ENCODE peak calls at places on chromosomes 2 and 18, in eight cellular contexts. T is tibial artery, W is kidney, E is IMR-90, Y is fibroblast of lung, K is aorta, Z is adipocyte, N is H7. I is an unnamed sample.
A peak's percentile ranks its signal among the peaks of the same experiment; 100 is the strongest.

GRCh38 chr2:5453648-5454390 is 238.4 kb upstream of the SOX11 start:
- DNase-seq in T (no peak), W (no peak), E (peak; percentile 31), Y (peak; percentile 90), K (no peak), Z (no peak), N (no peak), I (no peak)

GRCh38 chr2:162403884-162404283 is 60.0 kb downstream of the GCA start:
- DNase-seq in T (no peak), W (no peak), E (peak; percentile 17), Y (peak; percentile 73), K (no peak), Z (peak; percentile 1), N (no peak), I (no peak)

GRCh38 chr2:149744845-149745244 is 157.3 kb upstream of the MMADHC start:
- DNase-seq in T (no peak), W (no peak), E (peak; percentile 78), Y (peak; percentile 70), K (no peak), Z (peak; percentile 74), N (no peak), I (no peak)

GRCh38 chr2:182784777-182785176 is 68.7 kb downstream of the DNAJC10 start:
- DNase-seq in T (no peak), W (no peak), E (peak; percentile 60), Y (peak; percentile 49), K (no peak), Z (peak; percentile 73), N (peak; percentile 4), I (no peak)

GRCh38 chr2:25714740-25715139 is 41.4 kb upstream of the DTNB start:
- DNase-seq in T (no peak), W (no peak), E (peak; percentile 16), Y (no peak), K (no peak), Z (peak; percentile 22), N (no peak), I (no peak)

GRCh38 chr2:130319536-130319935 is 23.2 kb upstream of the IMP4 start:
- DNase-seq in T (no peak), W (no peak), E (no peak), Y (peak; percentile 9), K (no peak), Z (no peak), N (no peak), I (no peak)

GRCh38 chr18:60322591-60322990 is 50.0 kb downstream of the MC4R start:
- DNase-seq in T (no peak), W (no peak), E (no peak), Y (no peak), K (no peak), Z (peak; percentile 43), N (no peak), I (no peak)

GRCh38 chr2:43898134-43898957 is 59.6 kb downstream of the ABCG8 start:
- DNase-seq in T (no peak), W (no peak), E (peak; percentile 8), Y (no peak), K (no peak), Z (no peak), N (peak; percentile 25), I (no peak)

GRCh38 chr2:211745295-211746097 is 793.1 kb downstream of the ERBB4 start:
- DNase-seq in T (no peak), W (no peak), E (peak; percentile 49), Y (peak; percentile 53), K (no peak), Z (peak; percentile 86), N (peak; percentile 50), I (no peak)

GRCh38 chr2:192230864-192231453 is 36.2 kb upstream of the TMEFF2 start:
- DNase-seq in T (no peak), W (no peak), E (no peak), Y (peak; percentile 13), K (no peak), Z (peak; percentile 39), N (no peak), I (no peak)

GRCh38 chr2:205673312-205673711 is 9.0 kb upstream of the NRP2 start:
- DNase-seq in T (no peak), W (no peak), E (no peak), Y (no peak), K (no peak), Z (no peak), N (no peak), I (no peak)

GRCh38 chr2:228827056-228827455 is 444.0 kb downstream of the PID1 start:
- DNase-seq in T (no peak), W (no peak), E (peak; percentile 7), Y (no peak), K (no peak), Z (peak; percentile 42), N (no peak), I (no peak)

GRCh38 chr2:105437708-105438103 is 38.9 kb upstream of the FHL2 start:
- DNase-seq in T (no peak), W (no peak), E (peak; percentile 90), Y (peak; percentile 87), K (no peak), Z (peak; percentile 82), N (no peak), I (no peak)

GRCh38 chr2:217981084-217981730 is 21.6 kb downstream of the TNS1 start:
- DNase-seq in T (peak; percentile 63), W (no peak), E (no peak), Y (no peak), K (peak; percentile 59), Z (no peak), N (no peak), I (peak; percentile 61)

DNA sequence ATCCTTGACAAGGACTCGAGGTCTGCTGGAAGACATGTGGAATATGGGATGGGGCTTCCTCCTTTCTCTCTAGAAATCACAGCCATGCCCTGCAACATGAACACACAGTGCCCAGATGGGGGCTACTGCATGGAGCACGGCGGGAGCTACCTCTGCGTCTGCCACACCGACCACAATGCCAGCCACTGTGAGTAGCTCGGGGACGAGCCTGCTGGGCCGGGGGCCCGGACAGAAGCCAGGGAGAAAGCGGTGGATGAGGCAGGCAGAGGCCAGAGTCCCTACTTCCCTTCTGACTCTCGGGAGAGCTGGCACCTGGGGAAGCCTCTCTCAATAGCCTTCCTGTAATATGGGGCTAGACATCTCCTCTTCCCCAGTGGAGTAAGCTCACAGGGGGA is 50.5 kb downstream of the SNED1 start:
- DNase-seq in T (no peak), W (peak; percentile 54), E (no peak), Y (no peak), K (no peak), Z (no peak), N (peak; percentile 19), I (peak; percentile 47)
- H3K36me3 ChIP-seq in T (peaks cover 70% of the 10 kb centered on the region), W (no peaks in the 10 kb centered on the region), E (peaks cover 21% of the 10 kb centered on the region), Y (peaks cover 12% of the 10 kb centered on the region), K (peaks cover 13% of the 10 kb centered on the region), Z (peaks cover 85% of the 10 kb centered on the region), N (no peaks in the 10 kb centered on the region), I (no peaks in the 10 kb centered on the region)

GRCh38 chr2:101832114-101832513 is 134.6 kb downstream of the MAP4K4 start:
- DNase-seq in T (no peak), W (no peak), E (no peak), Y (no peak), K (no peak), Z (peak; percentile 47), N (no peak), I (no peak)

GRCh38 chr2:101831351-101831865 is 133.9 kb downstream of the MAP4K4 start:
- DNase-seq in T (peak; percentile 88), W (peak; percentile 71), E (peak; percentile 78), Y (peak; percentile 70), K (peak; percentile 87), Z (peak; percentile 90), N (peak; percentile 43), I (peak; percentile 84)

GRCh38 chr2:101830555-101830954 is 133.0 kb downstream of the MAP4K4 start:
- DNase-seq in T (no peak), W (no peak), E (peak; percentile 91), Y (peak; percentile 87), K (no peak), Z (peak; percentile 43), N (no peak), I (no peak)

GRCh38 chr2:101837354-101837753 is 139.8 kb downstream of the MAP4K4 start:
- DNase-seq in T (no peak), W (no peak), E (no peak), Y (no peak), K (no peak), Z (peak; percentile 53), N (no peak), I (no peak)

GRCh38 chr2:101833890-101834523 is 136.5 kb downstream of the MAP4K4 start:
- DNase-seq in T (no peak), W (no peak), E (no peak), Y (no peak), K (no peak), Z (no peak), N (no peak), I (no peak)
- H3K36me3 ChIP-seq in T (peaks cover 32% of the 10 kb centered on the region), W (peaks cover 4% of the 10 kb centered on the region), E (peaks cover 32% of the 10 kb centered on the region), Y (peaks cover 9% of the 10 kb centered on the region), K (peaks cover 4% of the 10 kb centered on the region), Z (peaks cover 88% of the 10 kb centered on the region), N (peaks cover 13% of the 10 kb centered on the region), I (peaks cover 6% of the 10 kb centered on the region)

GRCh38 chr2:63888053-63888452 is 46.4 kb downstream of the UGP2 start:
- DNase-seq in T (no peak), W (no peak), E (no peak), Y (no peak), K (no peak), Z (no peak), N (no peak), I (no peak)

GRCh38 chr2:63886445-63886844 is 44.7 kb downstream of the UGP2 start:
- DNase-seq in T (no peak), W (no peak), E (no peak), Y (no peak), K (no peak), Z (no peak), N (no peak), I (no peak)

GRCh38 chr2:63890678-63891077 is 49.0 kb downstream of the UGP2 start:
- DNase-seq in T (no peak), W (no peak), E (no peak), Y (no peak), K (no peak), Z (no peak), N (no peak), I (no peak)

GRCh38 chr2:63891488-63892030 is 49.9 kb downstream of the UGP2 start:
- DNase-seq in T (no peak), W (no peak), E (no peak), Y (no peak), K (no peak), Z (no peak), N (no peak), I (no peak)

GRCh38 chr2:63888490-63889402 is 47.0 kb downstream of the UGP2 start:
- DNase-seq in T (no peak), W (no peak), E (peak; percentile 48), Y (peak; percentile 36), K (no peak), Z (peak; percentile 57), N (no peak), I (no peak)
- H3K36me3 ChIP-seq in T (peaks cover 83% of the 10 kb centered on the region), W (peaks cover 16% of the 10 kb centered on the region), E (peaks cover 21% of the 10 kb centered on the region), Y (peaks cover 2% of the 10 kb centered on the region), K (peaks cover 5% of the 10 kb centered on the region), Z (peaks cover 98% of the 10 kb centered on the region), N (peaks cover 51% of the 10 kb centered on the region), I (peaks cover 18% of the 10 kb centered on the region)

DNA sequence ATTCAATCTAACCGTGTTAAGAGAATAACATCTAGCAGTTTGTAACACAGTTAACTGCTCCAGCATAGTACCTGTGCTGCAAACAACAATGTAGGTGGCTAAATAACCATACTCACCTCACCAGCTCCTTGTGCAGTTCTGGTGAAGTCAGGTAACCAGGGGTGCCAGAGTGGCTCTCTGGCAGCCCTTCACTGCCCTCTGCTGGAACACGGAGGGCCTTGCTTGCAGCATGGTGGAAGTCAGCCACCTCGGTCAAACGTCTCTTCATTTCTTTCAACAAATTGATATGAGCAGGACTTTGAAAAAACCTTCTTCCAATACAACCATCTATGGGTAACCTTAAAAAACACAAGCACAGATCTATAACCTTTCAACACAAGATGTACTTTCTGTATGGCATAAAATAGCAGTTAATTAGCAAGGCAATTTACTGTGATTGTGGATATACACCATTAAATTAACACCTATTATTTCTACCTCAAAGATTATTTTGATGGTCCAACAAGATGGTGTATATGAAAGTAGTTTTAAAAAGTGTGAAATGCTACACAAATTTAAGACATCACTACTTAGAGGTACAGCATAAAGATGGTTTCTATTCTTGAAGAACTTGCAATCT is 56.6 kb downstream of the EPG5 start:
- DNase-seq in T (no peak), W (no peak), E (peak; percentile 49), Y (peak; percentile 26), K (no peak), Z (peak; percentile 63), N (peak; percentile 81), I (no peak)
- H3K36me3 ChIP-seq in T (peaks cover 100% of the 10 kb centered on the region), W (peaks cover 36% of the 10 kb centered on the region), E (peaks cover 38% of the 10 kb centered on the region), Y (peaks cover 24% of the 10 kb centered on the region), K (peaks cover 22% of the 10 kb centered on the region), Z (peaks cover 78% of the 10 kb centered on the region), N (peaks cover 10% of the 10 kb centered on the region), I (peaks cover 33% of the 10 kb centered on the region)

I was measured in sigmoid colon.